ENCODE peak calls at places on chromosome 21, in six cellular contexts. V is pancreas, W is hepatocyte, M is body of pancreas, Y is GM23338, X is psoas muscle. H is an unnamed sample.

GRCh38 chr21:32256873-32257620 is 21.8 kb downstream of the MIS18A start:
- DNase-seq in V (peak; percentile 80), W (peak; percentile 88), M (peak; percentile 90), Y (no peak), X (peak; percentile 70), H (peak; percentile 65)

GRCh38 chr21:46083271-46084040 is 14.5 kb upstream of the COL6A2 start:
- DNase-seq in V (no peak), W (peak; percentile 64), M (no peak), Y (no peak), X (peak; percentile 16), H (peak; percentile 27)

GRCh38 chr21:46457801-46458314 is 833 bp upstream of the DIP2A start:
- DNase-seq in V (peak; percentile 35), W (peak; percentile 57), M (peak; percentile 30), Y (peak; percentile 55), X (peak; percentile 39), H (no peak)

GRCh38 chr21:24395320-24395933 is 1211.9 kb downstream of the MRPL39 start:
- DNase-seq in V (peak; percentile 14), W (no peak), M (peak; percentile 16), Y (no peak), X (no peak), H (no peak)

GRCh38 chr21:25370311-25370744 is 237.0 kb downstream of the MRPL39 start:
- DNase-seq in V (no peak), W (peak; percentile 31), M (peak; percentile 31), Y (no peak), X (no peak), H (no peak)

GRCh38 chr21:14706712-14707111 is 160.6 kb upstream of the SAMSN1 start:
- DNase-seq in V (no peak), W (no peak), M (no peak), Y (no peak), X (no peak), H (no peak)

GRCh38 chr21:38660333-38661295 is 145.1 kb upstream of the ETS2 start:
- DNase-seq in V (no peak), W (peak; percentile 45), M (no peak), Y (peak; percentile 66), X (peak; percentile 28), H (no peak)

GRCh38 chr21:45947716-45948255 is 33.8 kb upstream of the COL6A1 start:
- DNase-seq in V (no peak), W (no peak), M (no peak), Y (no peak), X (no peak), H (no peak)

GRCh38 chr21:16533692-16534407 is 804.1 kb downstream of the USP25 start:
- DNase-seq in V (no peak), W (no peak), M (no peak), Y (no peak), X (no peak), H (no peak)

GRCh38 chr21:45209685-45210284 is 77.9 kb downstream of the POFUT2 start:
- DNase-seq in V (no peak), W (no peak), M (no peak), Y (no peak), X (no peak), H (no peak)

GRCh38 chr21:38849776-38850175 is 44.0 kb downstream of the ETS2 start:
- DNase-seq in V (no peak), W (no peak), M (no peak), Y (no peak), X (no peak), H (no peak)

GRCh38 chr21:16137106-16137505 is 407.3 kb downstream of the USP25 start:
- DNase-seq in V (no peak), W (no peak), M (no peak), Y (no peak), X (no peak), H (no peak)

GRCh38 chr21:31872452-31873274 is at the start of gene HUNK:
- DNase-seq in V (peak; percentile 81), W (peak; percentile 76), M (peak; percentile 78), Y (peak; percentile 73), X (peak; percentile 34), H (peak; percentile 46)

GRCh38 chr21:22758478-22758877 is 1760.3 kb downstream of the NCAM2 start:
- DNase-seq in V (no peak), W (no peak), M (no peak), Y (no peak), X (no peak), H (no peak)

GRCh38 chr21:26280715-26281310 is 110.2 kb upstream of the APP start:
- DNase-seq in V (no peak), W (no peak), M (no peak), Y (peak; percentile 11), X (no peak), H (no peak)

GRCh38 chr21:17775431-17776126 is 43.6 kb downstream of the C21orf91 start:
- DNase-seq in V (no peak), W (no peak), M (no peak), Y (no peak), X (no peak), H (no peak)

GRCh38 chr21:45580576-45581321 is 38.5 kb upstream of the SLC19A1 start:
- DNase-seq in V (no peak), W (no peak), M (no peak), Y (no peak), X (no peak), H (no peak)

GRCh38 chr21:35354078-35354477 is 305.0 kb upstream of the RUNX1 start:
- DNase-seq in V (no peak), W (no peak), M (no peak), Y (no peak), X (no peak), H (no peak)

GRCh38 chr21:35359076-35359475 is 310.0 kb upstream of the RUNX1 start:
- DNase-seq in V (no peak), W (no peak), M (no peak), Y (no peak), X (no peak), H (no peak)

GRCh38 chr21:35358008-35358407 is 308.9 kb upstream of the RUNX1 start:
- DNase-seq in V (no peak), W (no peak), M (no peak), Y (no peak), X (no peak), H (no peak)

GRCh38 chr21:35360870-35361570 is 311.9 kb upstream of the RUNX1 start:
- DNase-seq in V (no peak), W (no peak), M (no peak), Y (no peak), X (no peak), H (no peak)

GRCh38 chr21:35357041-35357780 is 308.1 kb upstream of the RUNX1 start:
- DNase-seq in V (no peak), W (no peak), M (no peak), Y (no peak), X (no peak), H (no peak)
- H3K36me3 ChIP-seq in V (no peaks in the 10 kb centered on the region), W (no peaks in the 10 kb centered on the region), M (no peaks in the 10 kb centered on the region), Y (no peaks in the 10 kb centered on the region), X (no peaks in the 10 kb centered on the region), H (no peaks in the 10 kb centered on the region)

GRCh38 chr21:37195078-37195477 is 72.1 kb downstream of the VPS26C start:
- DNase-seq in V (no peak), W (no peak), M (no peak), Y (no peak), X (no peak), H (no peak)
- H3K36me3 ChIP-seq in V (peaks cover 20% of the 10 kb centered on the region), W (no peaks in the 10 kb centered on the region), M (no peaks in the 10 kb centered on the region), Y (no peaks in the 10 kb centered on the region), X (no peaks in the 10 kb centered on the region), H (peaks cover 3% of the 10 kb centered on the region)

DNA sequence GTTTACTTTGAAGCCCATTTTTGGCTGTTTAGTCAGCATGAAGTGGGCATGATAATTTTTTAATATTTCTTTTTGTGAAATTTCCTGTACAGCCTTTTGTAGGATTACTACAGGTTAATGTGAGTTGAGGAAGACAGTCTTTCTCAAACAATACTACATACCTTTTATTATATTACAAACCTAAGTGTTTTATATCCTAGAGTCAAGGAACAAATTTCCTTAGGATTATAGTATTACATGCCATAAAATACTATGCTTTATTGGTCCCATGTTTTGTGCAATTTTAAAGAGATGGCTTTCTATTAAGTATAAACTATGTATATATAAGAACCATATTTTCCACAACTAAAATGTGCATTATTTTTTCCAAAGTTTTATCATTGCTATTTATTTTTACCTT is 9.2 kb upstream of the CHAF1B start:
- DNase-seq in V (no peak), W (no peak), M (no peak), Y (no peak), X (no peak), H (no peak)
- H3K36me3 ChIP-seq in V (peaks cover 13% of the 10 kb centered on the region), W (no peaks in the 10 kb centered on the region), M (peaks cover 7% of the 10 kb centered on the region), Y (peaks cover 51% of the 10 kb centered on the region), X (peaks cover 3% of the 10 kb centered on the region), H (peaks cover 35% of the 10 kb centered on the region)

GRCh38 chr21:37503848-37504467 is 137.4 kb downstream of the DYRK1A start:
- DNase-seq in V (no peak), W (peak; percentile 40), M (no peak), Y (no peak), X (no peak), H (no peak)
- H3K36me3 ChIP-seq in V (peaks cover 42% of the 10 kb centered on the region), W (peaks cover 5% of the 10 kb centered on the region), M (no peaks in the 10 kb centered on the region), Y (peaks cover 24% of the 10 kb centered on the region), X (peaks cover 16% of the 10 kb centered on the region), H (peaks cover 21% of the 10 kb centered on the region)

DNA sequence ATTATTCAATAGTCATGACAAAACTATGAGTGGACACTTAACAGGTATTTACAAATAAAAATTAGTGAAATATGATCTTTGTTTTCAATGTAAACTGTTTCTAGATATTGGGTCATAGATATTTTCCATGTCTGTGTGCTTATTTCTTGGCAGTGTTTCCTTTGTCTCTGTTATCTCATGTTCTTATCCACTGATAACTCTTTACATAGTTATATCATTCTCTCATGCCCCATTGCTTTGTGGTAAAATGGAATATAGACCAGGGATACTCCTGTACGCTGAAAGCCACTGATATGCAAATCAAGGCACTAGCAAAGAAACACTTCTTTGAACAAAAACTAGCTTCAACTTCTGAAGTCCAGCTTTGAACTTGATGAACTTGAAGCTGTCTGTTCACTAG is 113.1 kb downstream of the ITSN1 start:
- DNase-seq in V (no peak), W (no peak), M (no peak), Y (no peak), X (no peak), H (no peak)
- H3K36me3 ChIP-seq in V (no peaks in the 10 kb centered on the region), W (no peaks in the 10 kb centered on the region), M (no peaks in the 10 kb centered on the region), Y (peaks cover 6% of the 10 kb centered on the region), X (no peaks in the 10 kb centered on the region), H (no peaks in the 10 kb centered on the region)

GRCh38 chr21:41810597-41810932 is 43.7 kb upstream of the RIPK4 start:
- DNase-seq in V (no peak), W (no peak), M (no peak), Y (no peak), X (no peak), H (no peak)
- H3K36me3 ChIP-seq in V (peaks cover 4% of the 10 kb centered on the region), W (no peaks in the 10 kb centered on the region), M (no peaks in the 10 kb centered on the region), Y (no peaks in the 10 kb centered on the region), X (no peaks in the 10 kb centered on the region), H (peaks cover 31% of the 10 kb centered on the region)

GRCh38 chr21:30251781-30252180 is 31.0 kb downstream of the KRTAP24-1 start:
- DNase-seq in V (no peak), W (no peak), M (no peak), Y (no peak), X (no peak), H (no peak)
- H3K36me3 ChIP-seq in V (no peaks in the 10 kb centered on the region), W (no peaks in the 10 kb centered on the region), M (no peaks in the 10 kb centered on the region), Y (no peaks in the 10 kb centered on the region), X (no peaks in the 10 kb centered on the region), H (no peaks in the 10 kb centered on the region)